ENCODE peak calls at places on chromosomes 12 and 14, in eight cellular contexts. One of them, this sample, is unnamed.

GRCh38 chr12:105659355-105660075 is 329.0 kb downstream of the C12orf75 start:
- DNase-seq in AG09309: no peak
- DNase-seq in GM13976: no peak
- DNase-seq in foreskin fibroblast: no peak
- DNase-seq in neural progenitor cell: no peak
- DNase-seq in cardiac fibroblast: peak
- DNase-seq in glutamatergic neuron: no peak
- DNase-seq in breast epithelium: peak
- DNase-seq in this sample: no peak

GRCh38 chr14:75295061-75295461 is 16.4 kb downstream of the FOS start:
- DNase-seq in breast epithelium: peak
- DNase-seq in cardiac fibroblast: peak
- DNase-seq in AG09309: no peak
- DNase-seq in GM13976: peak
- DNase-seq in foreskin fibroblast: peak
- DNase-seq in glutamatergic neuron: no peak
- DNase-seq in neural progenitor cell: peak
- DNase-seq in this sample: no peak

GRCh38 chr12:118536306-118536900 is 160.0 kb downstream of the SUDS3 start:
- DNase-seq in AG09309: no peak
- DNase-seq in cardiac fibroblast: no peak
- DNase-seq in breast epithelium: no peak
- DNase-seq in neural progenitor cell: no peak
- DNase-seq in foreskin fibroblast: no peak
- DNase-seq in GM13976: no peak
- DNase-seq in glutamatergic neuron: peak
- DNase-seq in this sample: no peak

GRCh38 chr12:106901276-106901675 is 54.4 kb upstream of the TMEM263 start:
- DNase-seq in breast epithelium: no peak
- DNase-seq in cardiac fibroblast: no peak
- DNase-seq in neural progenitor cell: no peak
- DNase-seq in glutamatergic neuron: no peak
- DNase-seq in foreskin fibroblast: peak
- DNase-seq in GM13976: no peak
- DNase-seq in AG09309: no peak
- DNase-seq in this sample: no peak

GRCh38 chr14:104049576-104050240 is 35.8 kb upstream of the ASPG start:
- DNase-seq in foreskin fibroblast: no peak
- DNase-seq in AG09309: no peak
- DNase-seq in cardiac fibroblast: no peak
- DNase-seq in glutamatergic neuron: no peak
- DNase-seq in breast epithelium: no peak
- DNase-seq in GM13976: no peak
- DNase-seq in neural progenitor cell: no peak
- DNase-seq in this sample: no peak

GRCh38 chr12:106147956-106148355 is 9.2 kb upstream of the NUAK1 start:
- DNase-seq in cardiac fibroblast: no peak
- DNase-seq in AG09309: no peak
- DNase-seq in neural progenitor cell: no peak
- DNase-seq in GM13976: no peak
- DNase-seq in breast epithelium: peak
- DNase-seq in glutamatergic neuron: no peak
- DNase-seq in foreskin fibroblast: no peak
- DNase-seq in this sample: no peak

GRCh38 chr14:105315211-105315721 is 718 bp downstream of the PACS2 start:
- DNase-seq in GM13976: no peak
- DNase-seq in foreskin fibroblast: peak
- DNase-seq in AG09309: no peak
- DNase-seq in glutamatergic neuron: peak
- DNase-seq in neural progenitor cell: peak
- DNase-seq in breast epithelium: no peak
- DNase-seq in cardiac fibroblast: peak
- DNase-seq in this sample: no peak

GRCh38 chr12:70418101-70418500 is 52.0 kb downstream of the KCNMB4 start:
- DNase-seq in neural progenitor cell: no peak
- DNase-seq in GM13976: no peak
- DNase-seq in glutamatergic neuron: no peak
- DNase-seq in foreskin fibroblast: no peak
- DNase-seq in AG09309: peak
- DNase-seq in breast epithelium: no peak
- DNase-seq in cardiac fibroblast: no peak
- DNase-seq in this sample: no peak

GRCh38 chr14:63893701-63894458 is 41.1 kb downstream of the SYNE2 start:
- DNase-seq in foreskin fibroblast: peak
- DNase-seq in breast epithelium: no peak
- DNase-seq in glutamatergic neuron: no peak
- DNase-seq in AG09309: peak
- DNase-seq in neural progenitor cell: peak
- DNase-seq in cardiac fibroblast: peak
- DNase-seq in GM13976: no peak
- DNase-seq in this sample: no peak

GRCh38 chr12:19833775-19834501 is 394.6 kb downstream of the AEBP2 start:
- DNase-seq in foreskin fibroblast: no peak
- DNase-seq in AG09309: peak
- DNase-seq in glutamatergic neuron: no peak
- DNase-seq in cardiac fibroblast: peak
- DNase-seq in breast epithelium: no peak
- DNase-seq in GM13976: no peak
- DNase-seq in neural progenitor cell: no peak
- DNase-seq in this sample: no peak

GRCh38 chr12:27109339-27110023 is 27.1 kb upstream of the C12orf71 start:
- DNase-seq in cardiac fibroblast: peak
- DNase-seq in AG09309: no peak
- DNase-seq in glutamatergic neuron: no peak
- DNase-seq in GM13976: no peak
- DNase-seq in neural progenitor cell: no peak
- DNase-seq in foreskin fibroblast: peak
- DNase-seq in breast epithelium: no peak
- DNase-seq in this sample: no peak

GRCh38 chr12:54358620-54358944 is 5.7 kb downstream of the GPR84 start:
- DNase-seq in GM13976: no peak
- DNase-seq in cardiac fibroblast: no peak
- DNase-seq in neural progenitor cell: peak
- DNase-seq in glutamatergic neuron: no peak
- DNase-seq in AG09309: no peak
- DNase-seq in breast epithelium: no peak
- DNase-seq in foreskin fibroblast: no peak
- DNase-seq in this sample: no peak

GRCh38 chr12:54356951-54357356 is 7.3 kb downstream of the GPR84 start:
- DNase-seq in cardiac fibroblast: no peak
- DNase-seq in glutamatergic neuron: no peak
- DNase-seq in breast epithelium: no peak
- DNase-seq in foreskin fibroblast: no peak
- DNase-seq in neural progenitor cell: peak
- DNase-seq in AG09309: no peak
- DNase-seq in GM13976: no peak
- DNase-seq in this sample: no peak

GRCh38 chr12:54358945-54359761 is 5.1 kb downstream of the GPR84 start:
- DNase-seq in GM13976: peak
- DNase-seq in AG09309: peak
- DNase-seq in cardiac fibroblast: peak
- DNase-seq in glutamatergic neuron: peak
- DNase-seq in breast epithelium: peak
- DNase-seq in neural progenitor cell: peak
- DNase-seq in foreskin fibroblast: peak
- DNase-seq in this sample: peak

GRCh38 chr12:54356228-54356627 is 8.1 kb downstream of the GPR84 start:
- DNase-seq in cardiac fibroblast: no peak
- DNase-seq in neural progenitor cell: no peak
- DNase-seq in foreskin fibroblast: no peak
- DNase-seq in AG09309: no peak
- DNase-seq in GM13976: no peak
- DNase-seq in breast epithelium: no peak
- DNase-seq in glutamatergic neuron: no peak
- DNase-seq in this sample: no peak

DNA sequence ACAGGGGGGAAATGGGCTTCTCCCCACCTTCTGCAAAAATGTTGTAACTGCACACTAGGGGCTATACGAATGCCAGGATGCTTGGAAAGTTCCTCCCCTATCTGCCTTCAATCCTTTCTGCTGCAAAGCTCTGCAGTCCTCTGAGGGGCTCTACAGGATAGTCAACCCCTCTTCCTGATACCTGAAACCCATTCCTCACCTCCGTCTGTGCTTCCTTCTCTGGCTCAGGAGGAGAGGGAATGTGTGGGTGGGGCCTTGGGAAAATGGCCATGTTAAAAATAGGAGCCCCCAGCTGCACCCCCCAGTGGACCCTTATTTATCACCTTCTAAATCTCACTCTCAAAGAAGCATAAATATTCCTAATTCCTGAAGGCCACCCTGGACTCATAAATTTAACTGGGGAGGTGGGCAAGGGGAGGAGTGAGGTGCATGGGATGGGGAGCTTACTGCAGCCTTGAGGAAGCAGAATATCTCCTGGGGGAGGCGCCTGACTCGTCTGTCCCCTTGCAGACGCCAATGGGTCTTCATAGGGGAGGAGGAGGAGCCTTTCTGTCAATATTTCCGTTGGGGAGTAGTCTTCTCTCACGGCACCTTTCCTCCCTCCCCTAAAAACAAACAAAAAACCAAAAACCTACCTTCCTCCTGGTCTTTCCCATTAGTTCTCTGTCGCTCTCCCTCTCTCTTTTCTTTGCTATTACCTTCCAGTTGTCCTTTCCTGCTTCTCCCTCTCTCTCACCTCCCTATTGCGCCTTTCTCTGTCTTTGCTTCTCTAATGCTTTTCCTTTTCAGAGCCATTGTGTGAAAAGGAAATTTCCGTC is 6.3 kb downstream of the GPR84 start:
- DNase-seq in neural progenitor cell: peak
- DNase-seq in breast epithelium: no peak
- DNase-seq in GM13976: peak
- DNase-seq in foreskin fibroblast: no peak
- DNase-seq in AG09309: no peak
- DNase-seq in cardiac fibroblast: peak
- DNase-seq in glutamatergic neuron: no peak
- DNase-seq in this sample: no peak
- TF ChIP-seq CTCF in neural progenitor cell: no peak
- TF ChIP-seq CTCF in breast epithelium: no peak
- TF ChIP-seq CTCF in GM13976: no peak
- TF ChIP-seq CTCF in foreskin fibroblast: no peak
- TF ChIP-seq CTCF in AG09309: no peak
- TF ChIP-seq CTCF in cardiac fibroblast: no peak
- TF ChIP-seq CTCF in glutamatergic neuron: no peak
- TF ChIP-seq CTCF in this sample: no peak

DNA sequence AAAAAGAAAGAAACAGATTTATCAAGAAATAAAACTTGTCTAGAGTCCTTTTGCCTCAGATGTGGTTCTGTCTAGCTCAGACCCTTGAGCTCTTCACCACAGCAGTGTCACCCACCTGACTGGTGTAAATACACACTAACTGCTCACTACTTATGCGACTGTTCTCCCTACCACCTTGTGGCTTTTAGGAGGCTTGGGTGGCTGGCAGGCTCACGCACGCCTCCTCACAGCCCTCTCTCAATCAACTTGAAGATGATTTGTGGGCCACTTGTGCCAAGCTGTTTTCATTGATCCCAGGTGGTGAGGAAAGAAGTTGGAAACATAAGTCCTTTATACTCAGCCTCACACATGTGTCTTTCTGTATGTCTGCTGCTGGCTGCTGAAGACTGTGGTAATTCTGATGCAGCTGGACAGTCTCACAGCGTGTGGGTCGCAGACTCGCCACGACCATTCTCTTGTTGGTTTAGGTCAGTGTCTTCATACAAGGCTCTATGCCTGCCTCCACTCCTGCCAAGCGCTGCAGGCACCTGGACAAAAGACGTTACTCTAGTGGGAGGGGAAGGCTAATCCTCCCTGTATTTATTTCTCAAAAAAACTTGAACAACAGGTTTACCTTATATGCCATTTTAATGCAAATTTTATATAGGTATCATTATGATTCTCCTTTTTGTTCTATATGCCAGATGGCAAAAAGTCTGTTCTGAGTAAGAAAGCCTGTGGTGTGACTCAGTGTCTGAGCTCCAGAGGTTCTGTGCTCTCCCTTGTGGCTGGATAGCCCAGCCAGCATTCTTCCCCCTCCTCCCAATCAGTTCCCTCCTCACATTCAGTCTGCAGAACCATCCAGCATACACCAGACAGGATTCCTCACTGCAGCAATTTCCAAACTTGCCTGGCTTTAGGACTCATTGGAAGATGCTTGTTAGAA is 115.5 kb downstream of the DIP2B start:
- DNase-seq in glutamatergic neuron: no peak
- DNase-seq in AG09309: peak
- DNase-seq in cardiac fibroblast: peak
- DNase-seq in breast epithelium: no peak
- DNase-seq in GM13976: no peak
- DNase-seq in neural progenitor cell: peak
- DNase-seq in foreskin fibroblast: peak
- DNase-seq in this sample: no peak
- TF ChIP-seq CTCF in glutamatergic neuron: no peak
- TF ChIP-seq CTCF in AG09309: peak
- TF ChIP-seq CTCF in cardiac fibroblast: no peak
- TF ChIP-seq CTCF in breast epithelium: no peak
- TF ChIP-seq CTCF in GM13976: no peak
- TF ChIP-seq CTCF in neural progenitor cell: no peak
- TF ChIP-seq CTCF in foreskin fibroblast: no peak
- TF ChIP-seq CTCF in this sample: no peak

GRCh38 chr12:89707992-89708792 is 446 bp downstream of the ATP2B1 start:
- DNase-seq in AG09309: no peak
- DNase-seq in GM13976: peak
- DNase-seq in breast epithelium: peak
- DNase-seq in foreskin fibroblast: peak
- DNase-seq in neural progenitor cell: peak
- DNase-seq in cardiac fibroblast: peak
- DNase-seq in glutamatergic neuron: peak
- DNase-seq in this sample: no peak
- TF ChIP-seq CTCF in AG09309: peak
- TF ChIP-seq CTCF in GM13976: peak
- TF ChIP-seq CTCF in breast epithelium: no peak
- TF ChIP-seq CTCF in foreskin fibroblast: no peak
- TF ChIP-seq CTCF in neural progenitor cell: peak
- TF ChIP-seq CTCF in cardiac fibroblast: peak
- TF ChIP-seq CTCF in glutamatergic neuron: no peak
- TF ChIP-seq CTCF in this sample: no peak

GRCh38 chr12:130762319-130762675 is 46.2 kb upstream of the RIMBP2 start:
- DNase-seq in glutamatergic neuron: no peak
- DNase-seq in breast epithelium: no peak
- DNase-seq in foreskin fibroblast: no peak
- DNase-seq in GM13976: no peak
- DNase-seq in neural progenitor cell: no peak
- DNase-seq in AG09309: no peak
- DNase-seq in cardiac fibroblast: no peak
- DNase-seq in this sample: no peak

GRCh38 chr12:130764475-130765185 is 48.5 kb upstream of the RIMBP2 start:
- DNase-seq in glutamatergic neuron: peak
- DNase-seq in breast epithelium: no peak
- DNase-seq in cardiac fibroblast: peak
- DNase-seq in foreskin fibroblast: peak
- DNase-seq in AG09309: no peak
- DNase-seq in GM13976: no peak
- DNase-seq in neural progenitor cell: no peak
- DNase-seq in this sample: no peak

GRCh38 chr12:130764073-130764472 is 48.0 kb upstream of the RIMBP2 start:
- DNase-seq in neural progenitor cell: no peak
- DNase-seq in foreskin fibroblast: no peak
- DNase-seq in AG09309: no peak
- DNase-seq in breast epithelium: no peak
- DNase-seq in GM13976: no peak
- DNase-seq in glutamatergic neuron: no peak
- DNase-seq in cardiac fibroblast: no peak
- DNase-seq in this sample: no peak

GRCh38 chr12:130765186-130765659 is 49.1 kb upstream of the RIMBP2 start:
- DNase-seq in cardiac fibroblast: no peak
- DNase-seq in AG09309: no peak
- DNase-seq in breast epithelium: no peak
- DNase-seq in glutamatergic neuron: no peak
- DNase-seq in neural progenitor cell: no peak
- DNase-seq in GM13976: no peak
- DNase-seq in foreskin fibroblast: no peak
- DNase-seq in this sample: no peak

GRCh38 chr12:130761537-130762318 is 45.6 kb upstream of the RIMBP2 start:
- DNase-seq in GM13976: peak
- DNase-seq in foreskin fibroblast: peak
- DNase-seq in AG09309: peak
- DNase-seq in glutamatergic neuron: peak
- DNase-seq in cardiac fibroblast: peak
- DNase-seq in neural progenitor cell: peak
- DNase-seq in breast epithelium: no peak
- DNase-seq in this sample: no peak
- TF ChIP-seq CTCF in GM13976: peak
- TF ChIP-seq CTCF in foreskin fibroblast: peak
- TF ChIP-seq CTCF in AG09309: peak
- TF ChIP-seq CTCF in glutamatergic neuron: no peak
- TF ChIP-seq CTCF in cardiac fibroblast: peak
- TF ChIP-seq CTCF in neural progenitor cell: peak
- TF ChIP-seq CTCF in breast epithelium: no peak
- TF ChIP-seq CTCF in this sample: no peak